ENCODE peak calls at places on chromosomes 13 and 19, in six cellular contexts. W, Y, Q, A, U and Z are unnamed samples.

GRCh38 chr13:101738336-101738735 is 285.9 kb downstream of the ITGBL1 start:
- DNase-seq in A (no peak), Y (no peak), W (no peak), Q (no peak), U (no peak), Z (no peak)

GRCh38 chr19:34428549-34429285 is 536 bp downstream of the UBA2 start:
- DNase-seq in Q (peak; percentile 37), U (no peak), W (no peak), A (no peak), Y (peak; percentile 61), Z (no peak)

GRCh38 chr13:39385621-39386231 is 217.3 kb downstream of the LHFPL6 start:
- DNase-seq in Q (peak; percentile 64), U (peak; percentile 35), W (no peak), Y (peak; percentile 83), A (peak; percentile 3), Z (no peak)

GRCh38 chr13:30346159-30346788 is 38.9 kb upstream of the KATNAL1 start:
- DNase-seq in A (no peak), Q (no peak), Y (no peak), W (peak; percentile 56), U (no peak), Z (no peak)

GRCh38 chr13:95630593-95630992 is 13.9 kb downstream of the DZIP1 start:
- DNase-seq in A (no peak), U (no peak), W (no peak), Q (no peak), Y (no peak), Z (no peak)

GRCh38 chr19:7520131-7521051 is 2.0 kb upstream of the MCOLN1 start:
- DNase-seq in U (no peak), A (peak; percentile 50), Q (no peak), W (no peak), Y (no peak), Z (no peak)

GRCh38 chr13:79481685-79482052 is 714 bp downstream of the NDFIP2 start:
- DNase-seq in U (no peak), W (peak; percentile 60), Q (no peak), A (no peak), Y (no peak), Z (no peak)

GRCh38 chr19:7968796-7969559 is 25.5 kb upstream of the TIMM44 start:
- DNase-seq in W (no peak), U (no peak), Q (no peak), Y (no peak), A (no peak), Z (no peak)

GRCh38 chr13:24038846-24039330 is 121.6 kb upstream of the SPATA13 start:
- DNase-seq in A (peak; percentile 59), Y (no peak), Q (no peak), W (no peak), U (no peak), Z (no peak)

GRCh38 chr19:14097532-14098151 is 7.1 kb upstream of the SAMD1 start:
- DNase-seq in W (no peak), A (no peak), U (no peak), Y (no peak), Q (no peak), Z (no peak)

GRCh38 chr19:36547001-36547732 is 19.1 kb upstream of the ZNF260 start:
- DNase-seq in W (no peak), Y (no peak), U (no peak), A (no peak), Q (peak; percentile 5), Z (no peak)

GRCh38 chr19:37362733-37363132 is 8.2 kb upstream of the ZNF527 start:
- DNase-seq in W (no peak), A (no peak), U (no peak), Y (peak; percentile 48), Q (no peak), Z (no peak)

GRCh38 chr19:29620931-29621351 is 14.9 kb downstream of the POP4 start:
- DNase-seq in W (peak; percentile 69), U (no peak), Q (no peak), Y (no peak), A (no peak), Z (no peak)

GRCh38 chr13:71525004-71525403 is 342.0 kb downstream of the DACH1 start:
- DNase-seq in Q (no peak), U (no peak), W (no peak), Y (no peak), A (no peak), Z (no peak)

GRCh38 chr13:35392768-35393167 is 83.7 kb downstream of the MAB21L1 start:
- DNase-seq in A (no peak), U (no peak), Q (no peak), W (no peak), Y (no peak), Z (no peak)

GRCh38 chr13:84553252-84553651 is 671.0 kb upstream of the SLITRK1 start:
- DNase-seq in Y (no peak), Q (no peak), A (no peak), U (no peak), W (no peak), Z (no peak)

GRCh38 chr19:42420055-42420544 is 7.1 kb downstream of the LIPE start:
- DNase-seq in Q (peak; percentile 52), A (no peak), Y (peak; percentile 66), U (peak; percentile 44), W (peak; percentile 78), Z (no peak)

GRCh38 chr13:21061077-21061945 is at the start of gene LATS2:
- DNase-seq in A (peak; percentile 72), U (peak; percentile 95), Q (peak; percentile 98), Y (peak; percentile 98), W (peak; percentile 58), Z (peak; percentile 98)

GRCh38 chr19:46107371-46107770 is 17.1 kb downstream of the IGFL3 start:
- DNase-seq in Q (peak; percentile 47), U (no peak), A (no peak), W (no peak), Y (no peak), Z (no peak)

GRCh38 chr13:49023441-49023840 is 47.7 kb downstream of the FNDC3A start:
- DNase-seq in W (no peak), Q (peak; percentile 32), U (peak; percentile 18), A (no peak), Y (no peak), Z (no peak)

GRCh38 chr19:35756373-35757230 is at the start of gene HSPB6:
- DNase-seq in W (no peak), U (peak; percentile 29), Q (peak; percentile 88), A (no peak), Y (peak; percentile 49), Z (peak; percentile 89)

GRCh38 chr13:27792393-27793218 is at the start of gene GSX1:
- DNase-seq in Q (peak; percentile 77), U (peak; percentile 51), W (peak; percentile 65), A (no peak), Y (peak; percentile 96), Z (peak; percentile 69)

GRCh38 chr13:40502236-40502635 is 164.2 kb downstream of the FOXO1 start:
- DNase-seq in Y (no peak), U (no peak), Q (peak; percentile 13), A (no peak), W (no peak), Z (peak; percentile 63)

GRCh38 chr13:112241288-112241687 is 134.9 kb upstream of the SPACA7 start:
- DNase-seq in U (no peak), A (no peak), Y (no peak), W (no peak), Q (no peak), Z (no peak)

GRCh38 chr13:60114499-60115028 is 49.2 kb downstream of the DIAPH3 start:
- DNase-seq in Q (no peak), W (no peak), Y (no peak), U (no peak), A (no peak), Z (no peak)

GRCh38 chr19:33063356-33064116 is 1.2 kb downstream of the RHPN2 start:
- DNase-seq in U (no peak), A (no peak), Y (peak; percentile 52), Q (peak; percentile 43), W (no peak), Z (no peak)

GRCh38 chr13:37107868-37108267 is 2.4 kb upstream of the CSNK1A1L start:
- DNase-seq in Q (no peak), A (no peak), Y (no peak), U (no peak), W (no peak), Z (no peak)